ENCODE peak calls at places on chromosomes 6 and 20, in four cellular contexts. One of them, this sample, is unnamed.

GRCh38 chr6:52990342-52990741 is 4.7 kb downstream of the GSTA4 start:
- DNase-seq in SJSA1: no peak
- DNase-seq in left lung: no peak
- DNase-seq in A549: no peak
- DNase-seq in this sample: no peak

GRCh38 chr6:4169028-4169789 is 33.8 kb upstream of the ECI2 start:
- DNase-seq in SJSA1: no peak
- DNase-seq in left lung: no peak
- DNase-seq in A549: no peak
- DNase-seq in this sample: no peak

GRCh38 chr20:4942336-4942735 is 59.0 kb downstream of the SLC23A2 start:
- DNase-seq in SJSA1: no peak
- DNase-seq in left lung: no peak
- DNase-seq in A549: no peak
- DNase-seq in this sample: no peak

GRCh38 chr6:33613794-33614166 is 7.3 kb upstream of the ITPR3 start:
- DNase-seq in SJSA1: no peak
- DNase-seq in left lung: no peak
- DNase-seq in A549: no peak
- DNase-seq in this sample: no peak

GRCh38 chr6:36979343-36979742 is 6.7 kb downstream of the MTCH1 start:
- DNase-seq in SJSA1: no peak
- DNase-seq in left lung: no peak
- DNase-seq in A549: no peak
- DNase-seq in this sample: no peak

GRCh38 chr6:79868098-79868722 is 79.1 kb downstream of the ELOVL4 start:
- DNase-seq in SJSA1: no peak
- DNase-seq in left lung: no peak
- DNase-seq in A549: peak; percentile 44
- DNase-seq in this sample: peak; percentile 25

GRCh38 chr6:112743343-112743742 is 396.2 kb downstream of the RFPL4B start:
- DNase-seq in SJSA1: no peak
- DNase-seq in left lung: no peak
- DNase-seq in A549: no peak
- DNase-seq in this sample: no peak

GRCh38 chr6:53673138-53673801 is 7.7 kb upstream of the KLHL31 start:
- DNase-seq in SJSA1: peak; percentile 79
- DNase-seq in left lung: no peak
- DNase-seq in A549: peak; percentile 21
- DNase-seq in this sample: no peak

GRCh38 chr6:96520039-96520850 is 1.4 kb upstream of the UFL1 start:
- DNase-seq in SJSA1: no peak
- DNase-seq in left lung: no peak
- DNase-seq in A549: no peak
- DNase-seq in this sample: peak; percentile 31

GRCh38 chr6:149405823-149406765 is 6.0 kb downstream of the SUMO4 start:
- DNase-seq in SJSA1: no peak
- DNase-seq in left lung: no peak
- DNase-seq in A549: no peak
- DNase-seq in this sample: no peak

GRCh38 chr6:79543886-79544285 is 6.7 kb upstream of the LCA5 start:
- DNase-seq in SJSA1: no peak
- DNase-seq in left lung: no peak
- DNase-seq in A549: no peak
- DNase-seq in this sample: no peak

GRCh38 chr6:118739976-118740771 is 88.8 kb upstream of the CEP85L start:
- DNase-seq in SJSA1: no peak
- DNase-seq in left lung: no peak
- DNase-seq in A549: no peak
- DNase-seq in this sample: no peak

GRCh38 chr6:19712012-19712688 is 125.0 kb upstream of the ID4 start:
- DNase-seq in SJSA1: no peak
- DNase-seq in left lung: no peak
- DNase-seq in A549: no peak
- DNase-seq in this sample: no peak

GRCh38 chr20:35615667-35616464 is at the start of gene SPAG4:
- DNase-seq in SJSA1: peak; percentile 99
- DNase-seq in left lung: peak; percentile 74
- DNase-seq in A549: peak; percentile 98
- DNase-seq in this sample: peak; percentile 99

GRCh38 chr20:41275181-41275793 is 42.2 kb downstream of the ZHX3 start:
- DNase-seq in SJSA1: no peak
- DNase-seq in left lung: no peak
- DNase-seq in A549: no peak
- DNase-seq in this sample: no peak

GRCh38 chr6:149983145-149983544 is 19.4 kb downstream of the ULBP1 start:
- DNase-seq in SJSA1: peak; percentile 13
- DNase-seq in left lung: no peak
- DNase-seq in A549: no peak
- DNase-seq in this sample: no peak

GRCh38 chr6:142537612-142538478 is 236.0 kb downstream of the ADGRG6 start:
- DNase-seq in SJSA1: no peak
- DNase-seq in left lung: no peak
- DNase-seq in A549: no peak
- DNase-seq in this sample: no peak

GRCh38 chr6:116328528-116328903 is 42.2 kb upstream of the DSE start:
- DNase-seq in SJSA1: no peak
- DNase-seq in left lung: no peak
- DNase-seq in A549: no peak
- DNase-seq in this sample: no peak

GRCh38 chr6:114586298-114586697 is 243.5 kb upstream of the HS3ST5 start:
- DNase-seq in SJSA1: no peak
- DNase-seq in left lung: no peak
- DNase-seq in A549: no peak
- DNase-seq in this sample: no peak

GRCh38 chr20:7856756-7857155 is 83.5 kb downstream of the HAO1 start:
- DNase-seq in SJSA1: no peak
- DNase-seq in left lung: no peak
- DNase-seq in A549: no peak
- DNase-seq in this sample: no peak

GRCh38 chr20:36435799-36436541 is 105.3 kb upstream of the MYL9 start:
- DNase-seq in SJSA1: peak; percentile 74
- DNase-seq in left lung: peak; percentile 78
- DNase-seq in A549: peak; percentile 64
- DNase-seq in this sample: peak; percentile 48

GRCh38 chr20:51380401-51381385 is 161.8 kb downstream of the NFATC2 start:
- DNase-seq in SJSA1: no peak
- DNase-seq in left lung: peak; percentile 12
- DNase-seq in A549: no peak
- DNase-seq in this sample: no peak

GRCh38 chr6:3881722-3882421 is 32.7 kb downstream of the FAM50B start:
- DNase-seq in SJSA1: peak; percentile 20
- DNase-seq in left lung: no peak
- DNase-seq in A549: no peak
- DNase-seq in this sample: no peak

GRCh38 chr6:10416863-10417641 is 2.2 kb upstream of the TFAP2A start:
- DNase-seq in SJSA1: no peak
- DNase-seq in left lung: no peak
- DNase-seq in A549: no peak
- DNase-seq in this sample: no peak

GRCh38 chr6:12060780-12061619 is 48.9 kb downstream of the HIVEP1 start:
- DNase-seq in SJSA1: no peak
- DNase-seq in left lung: peak; percentile 87
- DNase-seq in A549: peak; percentile 28
- DNase-seq in this sample: no peak

GRCh38 chr6:36955136-36955535 is 598 bp downstream of the PI16 start:
- DNase-seq in SJSA1: no peak
- DNase-seq in left lung: no peak
- DNase-seq in A549: no peak
- DNase-seq in this sample: no peak

GRCh38 chr6:72182337-72183246 is 296.2 kb downstream of the RIMS1 start:
- DNase-seq in SJSA1: no peak
- DNase-seq in left lung: peak; percentile 68
- DNase-seq in A549: peak; percentile 2
- DNase-seq in this sample: peak; percentile 49

DNA sequence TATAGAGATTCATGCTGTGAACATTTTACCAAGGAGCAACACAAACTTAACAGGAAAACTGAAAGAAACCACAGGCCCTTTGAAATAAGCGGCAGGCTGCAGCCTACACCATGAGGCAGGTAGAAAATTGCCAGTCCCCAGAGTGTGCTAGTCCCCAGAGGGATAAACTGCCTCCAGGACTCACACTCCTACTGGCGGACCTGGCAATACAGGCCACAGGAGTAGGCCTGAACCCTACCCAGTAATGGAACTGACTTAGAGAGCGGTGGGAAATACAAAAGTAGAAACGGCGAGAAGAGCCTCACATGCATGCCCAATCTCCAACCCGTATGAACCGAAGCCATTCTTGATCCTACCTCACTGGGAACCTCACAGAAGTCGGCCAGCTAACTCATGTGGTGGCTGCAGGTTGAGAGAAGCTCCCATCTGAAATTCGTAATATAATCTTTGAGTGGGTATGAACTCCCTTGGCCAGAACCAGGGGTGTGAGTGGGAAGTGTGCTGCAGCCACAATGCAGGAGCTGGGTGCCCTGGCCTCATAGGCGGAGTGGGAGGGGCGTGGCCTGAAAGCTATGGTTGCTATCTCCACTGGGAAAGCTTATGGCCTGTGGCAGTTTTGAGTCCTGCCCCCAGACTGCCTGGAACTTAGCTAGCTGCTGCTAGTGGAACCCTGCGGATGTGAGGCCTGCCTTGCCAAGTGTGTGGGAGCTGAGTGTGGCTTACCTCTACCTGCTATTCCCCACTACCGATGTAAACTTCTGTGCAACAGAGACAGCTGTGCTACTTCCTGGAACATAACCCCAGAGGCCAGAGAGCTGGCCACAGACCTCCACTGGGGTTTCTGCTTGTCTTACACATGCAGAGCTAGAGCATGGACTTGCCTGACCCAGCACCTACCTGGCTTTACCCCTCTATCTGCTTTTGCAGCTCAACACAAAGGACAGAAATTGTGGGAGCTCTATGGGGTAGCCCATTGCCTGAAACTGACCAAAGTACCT is 146.5 kb upstream of the COL21A1 start:
- DNase-seq in SJSA1: no peak
- DNase-seq in left lung: no peak
- DNase-seq in A549: no peak
- DNase-seq in this sample: no peak
- H3K4me3 ChIP-seq in SJSA1: no peak overlapping the region
- H3K4me3 ChIP-seq in left lung: no peak overlapping the region
- H3K4me3 ChIP-seq in A549: no peak overlapping the region
- H3K4me3 ChIP-seq in this sample: no peak overlapping the region

GRCh38 chr6:155274106-155274505 is 10.3 kb downstream of the CLDN20 start:
- DNase-seq in SJSA1: no peak
- DNase-seq in left lung: no peak
- DNase-seq in A549: no peak
- DNase-seq in this sample: no peak

GRCh38 chr6:155275808-155276480 is 12.1 kb downstream of the CLDN20 start:
- DNase-seq in SJSA1: no peak
- DNase-seq in left lung: no peak
- DNase-seq in A549: no peak
- DNase-seq in this sample: no peak

GRCh38 chr6:155272353-155273222 is 8.8 kb downstream of the CLDN20 start:
- DNase-seq in SJSA1: no peak
- DNase-seq in left lung: no peak
- DNase-seq in A549: no peak
- DNase-seq in this sample: no peak

GRCh38 chr6:155273438-155273837 is 9.6 kb downstream of the CLDN20 start:
- DNase-seq in SJSA1: peak; percentile 80
- DNase-seq in left lung: no peak
- DNase-seq in A549: no peak
- DNase-seq in this sample: no peak

DNA sequence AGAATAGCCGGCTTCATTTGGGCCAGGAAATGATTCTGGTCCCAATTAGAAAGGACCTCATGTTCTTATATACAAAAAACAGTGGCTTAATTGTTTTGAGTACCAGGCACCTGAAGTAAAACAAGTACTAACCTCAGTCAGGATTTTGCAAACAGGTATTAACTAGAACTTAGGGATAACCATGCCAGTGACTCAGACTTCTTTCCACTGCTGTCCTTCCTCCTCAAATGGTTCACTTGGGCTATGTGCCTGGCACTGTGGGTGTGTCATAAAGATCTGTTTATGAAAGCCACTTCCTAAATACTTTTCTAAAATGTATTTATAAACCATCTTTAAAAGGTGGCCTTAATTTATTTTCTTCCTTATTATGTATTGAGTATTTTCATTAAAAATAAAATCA is 10.7 kb downstream of the CLDN20 start:
- DNase-seq in SJSA1: peak; percentile 52
- DNase-seq in left lung: no peak
- DNase-seq in A549: no peak
- DNase-seq in this sample: no peak
- H3K27ac ChIP-seq in SJSA1: peak overlapping the region; percentile 86
- H3K27ac ChIP-seq in left lung: no peak overlapping the region
- H3K27ac ChIP-seq in A549: no peak overlapping the region
- H3K27ac ChIP-seq in this sample: no peak overlapping the region

DNA sequence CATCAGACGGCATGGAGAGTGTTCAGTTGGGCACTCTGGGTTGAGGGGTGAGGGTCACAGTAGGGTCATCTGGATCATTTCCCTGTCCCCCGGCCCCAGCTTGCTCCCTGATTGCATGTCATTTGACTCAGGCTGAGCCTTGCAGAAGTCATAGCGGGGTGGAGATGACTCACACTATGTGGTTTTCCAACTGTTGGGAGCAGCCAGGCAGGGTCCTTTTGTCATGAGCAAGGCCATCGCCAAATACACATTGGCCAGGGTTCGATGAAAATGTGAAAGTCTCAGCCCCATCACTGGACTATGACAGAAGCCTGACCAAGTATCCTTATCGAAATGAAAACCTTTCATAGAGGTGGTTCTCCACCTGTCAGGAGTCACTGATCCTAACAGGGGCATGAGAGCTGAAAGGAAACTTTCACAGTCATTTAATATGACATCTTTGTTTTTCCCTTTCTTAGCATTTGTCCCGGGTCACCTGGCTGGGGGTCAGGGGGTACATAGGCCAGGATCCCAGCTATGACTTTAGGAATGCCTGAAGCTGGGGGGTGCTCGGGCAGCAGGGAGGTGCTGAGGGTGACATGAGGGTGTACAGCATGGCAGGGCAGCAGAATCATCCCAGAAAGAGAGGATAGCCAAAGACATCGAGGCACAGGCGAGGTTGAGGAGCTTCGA is 70.2 kb upstream of the CD93 start:
- DNase-seq in SJSA1: peak; percentile 87
- DNase-seq in left lung: peak; percentile 80
- DNase-seq in A549: peak; percentile 52
- DNase-seq in this sample: no peak
- H3K4me1 ChIP-seq in SJSA1: peaks cover 48% of the 10 kb centered on the region
- H3K4me1 ChIP-seq in left lung: peaks cover 41% of the 10 kb centered on the region
- H3K4me1 ChIP-seq in A549: peaks cover 32% of the 10 kb centered on the region
- H3K4me1 ChIP-seq in this sample: no peaks in the 10 kb centered on the region

DNA sequence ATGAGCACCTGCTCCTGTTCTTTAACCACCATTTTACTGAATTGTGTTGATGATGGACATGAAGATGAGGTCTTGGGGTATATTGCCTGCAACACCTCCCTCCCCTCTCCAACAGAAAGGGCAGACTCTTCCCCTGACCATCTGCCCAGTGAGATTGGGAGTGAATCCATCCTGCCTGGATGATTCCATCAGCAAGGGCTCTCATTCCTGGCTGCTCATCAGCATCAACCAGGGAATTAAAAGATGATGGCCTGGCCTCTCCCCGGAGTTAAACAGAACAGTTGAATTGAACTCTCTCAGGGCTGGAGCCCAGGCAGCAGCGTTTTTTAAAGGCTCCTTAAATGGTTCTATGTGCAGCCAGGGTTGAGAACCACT is 14.5 kb upstream of the MRPS18A start:
- DNase-seq in SJSA1: no peak
- DNase-seq in left lung: no peak
- DNase-seq in A549: no peak
- DNase-seq in this sample: no peak
- H3K4me3 ChIP-seq in SJSA1: no peak overlapping the region
- H3K4me3 ChIP-seq in left lung: no peak overlapping the region
- H3K4me3 ChIP-seq in A549: no peak overlapping the region
- H3K4me3 ChIP-seq in this sample: no peak overlapping the region

GRCh38 chr20:62362991-62363919 is 3.9 kb downstream of the LAMA5 start:
- DNase-seq in SJSA1: no peak
- DNase-seq in left lung: peak; percentile 32
- DNase-seq in A549: no peak
- DNase-seq in this sample: peak; percentile 8
- H3K27ac ChIP-seq in SJSA1: no peak overlapping the region
- H3K27ac ChIP-seq in left lung: peak overlapping the region; percentile 79
- H3K27ac ChIP-seq in A549: peak overlapping the region; percentile 99
- H3K27ac ChIP-seq in this sample: peak overlapping the region; percentile 92

This sample was measured in prostate gland.